ENCODE peak calls at places on chromosomes 13 and 19, in ten cellular contexts. G, R, L, C, Z, B, V, X, A and Q are unnamed samples.

GRCh38 chr19:17686592-17687042 is 1.5 kb downstream of the UNC13A start:
- DNase-seq in C (no peak), V (no peak), L (peak), R (no peak), G (peak), B (no peak), Z (no peak), X (no peak), A (no peak), Q (no peak)

GRCh38 chr19:13429563-13429962 is 76.7 kb downstream of the CACNA1A start:
- DNase-seq in X (no peak), G (no peak), A (no peak), R (no peak), B (peak), C (no peak), V (no peak), Z (peak), L (no peak), Q (no peak)

GRCh38 chr19:58518261-58519086 is 1.1 kb downstream of the ZBTB45 start:
- DNase-seq in Z (no peak), C (no peak), B (no peak), L (no peak), G (no peak), V (no peak), X (no peak), A (peak), R (no peak), Q (peak)

GRCh38 chr19:37932985-37933953 is 26.3 kb downstream of the SIPA1L3 start:
- DNase-seq in X (peak), R (peak), Z (peak), V (no peak), C (no peak), A (peak), L (no peak), G (no peak), B (peak), Q (no peak)

GRCh38 chr13:98775844-98776598 is 23.5 kb upstream of the SLC15A1 start:
- DNase-seq in L (no peak), B (no peak), X (peak), Z (peak), G (no peak), A (peak), C (no peak), R (no peak), V (no peak), Q (no peak)

GRCh38 chr13:72567566-72567965 is 159.9 kb downstream of the MZT1 start:
- DNase-seq in B (no peak), L (no peak), R (no peak), A (no peak), G (no peak), X (no peak), Z (no peak), V (no peak), C (no peak), Q (no peak)

GRCh38 chr19:10290876-10291553 is 1.3 kb downstream of the ICAM5 start:
- DNase-seq in L (peak), V (no peak), A (peak), C (no peak), B (no peak), X (peak), R (peak), G (peak), Z (peak), Q (peak)

GRCh38 chr13:99002191-99002710 is 24.4 kb upstream of the DOCK9 start:
- DNase-seq in B (no peak), Z (no peak), R (no peak), G (no peak), V (no peak), L (no peak), A (no peak), C (no peak), X (no peak), Q (no peak)

GRCh38 chr13:50209646-50210045 is 194.4 kb downstream of the KCNRG start:
- DNase-seq in X (no peak), Z (no peak), A (no peak), L (no peak), V (no peak), G (no peak), B (no peak), R (no peak), C (no peak), Q (no peak)

GRCh38 chr13:32259116-32259515 is 56.0 kb downstream of the ZAR1L start:
- DNase-seq in Z (no peak), A (no peak), L (no peak), X (no peak), R (no peak), G (no peak), C (no peak), B (no peak), V (no peak), Q (no peak)

GRCh38 chr19:42553292-42554045 is 25.2 kb upstream of the CEACAM1 start:
- DNase-seq in V (no peak), G (no peak), L (no peak), A (no peak), X (peak), C (no peak), B (no peak), Z (peak), R (no peak), Q (no peak)

GRCh38 chr19:53868892-53869804 is 1.5 kb downstream of the MYADM start:
- DNase-seq in A (peak), L (peak), V (peak), Z (peak), X (peak), R (peak), C (peak), G (peak), B (peak), Q (peak)

GRCh38 chr13:73368608-73369007 is 309.8 kb downstream of the KLF5 start:
- DNase-seq in A (no peak), C (no peak), G (no peak), R (no peak), V (peak), B (no peak), X (no peak), L (no peak), Z (no peak), Q (no peak)

GRCh38 chr13:26011996-26012688 is 39.7 kb downstream of the SHISA2 start:
- DNase-seq in B (no peak), G (peak), L (peak), A (no peak), C (no peak), X (no peak), R (peak), Z (no peak), V (no peak), Q (no peak)

GRCh38 chr13:31234729-31235128 is 35.0 kb downstream of the B3GLCT start:
- DNase-seq in A (no peak), X (no peak), C (no peak), R (no peak), G (no peak), V (no peak), L (no peak), Z (no peak), B (no peak), Q (peak)

GRCh38 chr13:94301487-94301886 is 178.0 kb downstream of the DCT start:
- DNase-seq in R (no peak), G (no peak), Z (no peak), A (no peak), L (no peak), C (no peak), B (no peak), X (no peak), V (no peak), Q (no peak)

GRCh38 chr19:55549500-55550320 is 4.4 kb upstream of the SBK3 start:
- DNase-seq in A (peak), B (peak), R (peak), C (no peak), L (no peak), X (peak), G (no peak), V (no peak), Z (peak), Q (no peak)

GRCh38 chr13:20814224-20814910 is 40.6 kb upstream of the EEF1AKMT1 start:
- DNase-seq in R (peak), Z (peak), C (peak), V (peak), B (peak), L (peak), A (peak), X (peak), G (peak), Q (no peak)

GRCh38 chr13:36919206-36919832 is 719 bp downstream of the SMAD9 start:
- DNase-seq in L (peak), V (peak), R (peak), C (peak), X (peak), A (peak), G (peak), B (no peak), Z (peak), Q (no peak)

GRCh38 chr13:113297370-113297871 is 382 bp downstream of the LAMP1 start:
- DNase-seq in C (no peak), V (no peak), A (peak), B (peak), R (peak), Z (no peak), G (peak), L (peak), X (no peak), Q (peak)

GRCh38 chr19:17931532-17932191 is 1.2 kb upstream of the CCDC124 start:
- DNase-seq in Z (no peak), B (peak), X (no peak), G (no peak), V (no peak), L (no peak), C (no peak), R (peak), A (no peak), Q (no peak)

GRCh38 chr19:39246951-39247669 is 1.5 kb downstream of the IFNL4 start:
- DNase-seq in X (no peak), L (peak), V (no peak), G (no peak), B (peak), C (no peak), Z (no peak), R (peak), A (peak), Q (peak)

GRCh38 chr13:94160875-94161274 is 318.6 kb downstream of the DCT start:
- DNase-seq in V (no peak), A (no peak), B (no peak), X (no peak), R (no peak), C (no peak), Z (no peak), L (no peak), G (no peak), Q (no peak)

GRCh38 chr19:34639491-34640085 is 37.4 kb downstream of the SCGB2B2 start:
- DNase-seq in G (peak), Z (peak), V (peak), A (peak), X (peak), R (peak), C (peak), B (peak), L (peak), Q (peak)

GRCh38 chr19:58021541-58022282 is 12.1 kb upstream of the ZSCAN1 start:
- DNase-seq in V (peak), A (peak), R (peak), G (peak), L (peak), Z (peak), C (peak), B (peak), X (no peak), Q (peak)

GRCh38 chr19:46932346-46932745 is 71.5 kb downstream of the ARHGAP35 start:
- DNase-seq in R (peak), Z (peak), V (no peak), G (no peak), C (no peak), X (no peak), B (peak), A (no peak), L (no peak), Q (no peak)

GRCh38 chr13:113273856-113274590 is 23.0 kb upstream of the LAMP1 start:
- DNase-seq in B (no peak), R (no peak), A (no peak), Z (peak), C (no peak), L (no peak), X (no peak), G (peak), V (no peak), Q (peak)

GRCh38 chr19:18231775-18232174 is 5.5 kb upstream of the PDE4C start:
- DNase-seq in R (no peak), X (no peak), C (no peak), G (no peak), A (no peak), Z (no peak), L (no peak), B (no peak), V (no peak), Q (no peak)

GRCh38 chr13:20006206-20006605 is 47.7 kb downstream of the ZMYM2 start:
- DNase-seq in A (no peak), Z (peak), G (no peak), B (peak), R (no peak), V (no peak), C (no peak), L (no peak), X (no peak), Q (no peak)

GRCh38 chr19:42140125-42140754 is 8.0 kb upstream of the POU2F2 start:
- DNase-seq in C (peak), A (peak), G (peak), R (peak), X (peak), Z (peak), L (peak), V (no peak), B (peak), Q (peak)

DNA sequence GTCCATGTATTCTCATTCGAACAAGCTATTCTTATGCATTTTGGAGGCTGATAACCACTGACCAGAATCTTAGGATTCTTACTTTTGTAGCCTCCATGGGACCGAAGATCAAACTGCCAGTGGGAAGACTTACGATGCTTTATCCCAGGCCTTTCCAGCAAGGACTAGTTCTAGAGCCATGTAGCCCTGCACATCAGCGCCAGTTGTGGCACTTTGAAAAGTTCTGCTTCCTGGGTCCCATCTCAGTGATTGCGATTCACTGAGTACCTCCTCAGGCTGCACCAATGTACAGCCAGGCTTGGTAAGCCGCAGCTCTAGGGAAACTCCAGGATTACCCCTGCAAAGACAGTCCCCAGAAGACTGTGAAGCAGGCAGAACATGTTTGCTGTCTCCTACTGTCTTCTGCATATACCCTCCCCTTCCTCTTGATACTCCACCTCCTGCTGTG is 18.9 kb upstream of the ENOX1 start:
- DNase-seq in V (no peak), G (no peak), C (no peak), R (no peak), L (no peak), X (no peak), A (no peak), B (no peak), Z (peak), Q (no peak)
- TF ChIP-seq POLR2A in V (no peak), G (no peak), C (no peak), R (no peak), L (no peak), X (no peak), A (no peak), B (no peak), Z (peak), Q (no peak)

GRCh38 chr19:1837625-1838105 is 10.6 kb downstream of the REXO1 start:
- DNase-seq in R (no peak), B (peak), G (peak), C (no peak), L (no peak), V (no peak), Z (no peak), X (peak), A (peak), Q (peak)
- TF ChIP-seq POLR2A in R (no peak), B (no peak), G (peak), C (no peak), L (no peak), V (no peak), Z (no peak), X (no peak), A (no peak), Q (no peak)

GRCh38 chr19:4065430-4066175 is 1.1 kb downstream of the ZBTB7A start:
- DNase-seq in L (peak), X (peak), R (peak), Z (peak), V (peak), G (peak), B (peak), C (peak), A (peak), Q (peak)
- TF ChIP-seq POLR2A in L (no peak), X (no peak), R (no peak), Z (peak), V (no peak), G (peak), B (peak), C (no peak), A (no peak), Q (no peak)

GRCh38 chr19:310781-311496 is 19.7 kb upstream of the PLPP2 start:
- DNase-seq in X (peak), C (no peak), L (no peak), V (no peak), A (no peak), B (no peak), G (no peak), R (no peak), Z (no peak), Q (no peak)
- TF ChIP-seq POLR2A in X (no peak), C (no peak), L (no peak), V (no peak), A (no peak), B (no peak), G (no peak), R (no peak), Z (no peak), Q (no peak)

GRCh38 chr19:1210227-1210538 is 4.6 kb downstream of the STK11 start:
- DNase-seq in V (no peak), B (no peak), X (no peak), G (peak), R (no peak), A (no peak), L (peak), C (no peak), Z (no peak), Q (no peak)

GRCh38 chr19:1199531-1199930 is 6.0 kb upstream of the STK11 start:
- DNase-seq in L (no peak), G (no peak), X (no peak), Z (no peak), R (no peak), B (no peak), A (no peak), V (no peak), C (no peak), Q (no peak)

GRCh38 chr19:1206733-1207301 is 1.2 kb downstream of the STK11 start:
- DNase-seq in G (peak), R (no peak), V (no peak), B (no peak), X (no peak), A (peak), Z (no peak), L (peak), C (no peak), Q (peak)

GRCh38 chr19:1206063-1206732 is 620 bp downstream of the STK11 start:
- DNase-seq in L (no peak), Z (no peak), A (no peak), C (no peak), B (no peak), X (no peak), G (peak), V (no peak), R (no peak), Q (peak)

DNA sequence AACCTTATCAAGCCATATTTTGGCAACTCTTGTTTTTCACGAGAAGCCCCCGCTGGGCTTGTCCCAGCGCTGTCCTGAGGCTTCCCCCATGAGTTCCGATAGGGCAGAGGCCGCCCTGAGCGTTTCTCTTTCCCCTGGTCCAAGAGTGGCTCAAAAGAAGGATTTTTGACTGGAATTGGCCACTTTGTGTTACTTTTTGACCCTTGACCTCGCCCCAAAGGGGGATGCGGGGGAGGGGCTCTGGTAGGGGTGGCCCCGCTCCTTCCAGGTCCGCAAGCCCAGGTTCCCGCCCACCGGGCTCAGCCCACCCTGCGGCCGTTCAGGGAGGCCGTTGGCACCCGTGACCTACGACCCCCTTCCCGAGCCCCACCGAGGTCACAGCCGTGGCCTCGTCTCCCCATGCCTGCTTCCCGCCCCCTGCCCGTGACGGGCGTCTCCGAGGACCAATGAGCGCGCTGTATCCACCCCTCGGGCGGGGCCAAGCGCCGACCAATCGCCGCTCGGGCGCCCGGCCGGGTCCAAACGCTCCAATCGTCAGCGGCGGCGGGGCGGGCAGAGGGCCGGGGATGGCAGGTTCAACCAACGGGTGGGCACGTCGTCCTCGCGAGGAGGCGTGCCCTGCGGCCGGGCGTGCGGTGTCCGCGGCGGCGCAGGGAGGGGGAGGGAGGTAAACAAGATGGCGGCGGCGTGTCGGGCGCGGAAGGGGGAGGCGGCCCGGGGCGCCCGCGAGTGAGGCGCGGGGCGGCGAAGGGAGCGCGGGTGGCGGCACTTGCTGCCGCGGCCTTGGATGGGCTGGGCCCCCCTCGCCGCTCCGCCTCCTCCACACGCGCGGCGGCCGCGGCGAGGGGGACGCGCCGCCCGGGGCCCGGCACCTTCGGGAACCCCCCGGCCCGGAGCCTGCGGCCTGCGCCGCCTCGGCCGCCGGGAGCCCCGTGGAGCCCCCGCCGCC is at the start of gene STK11:
- DNase-seq in C (peak), Z (peak), X (peak), B (peak), R (peak), V (peak), L (peak), A (peak), G (peak), Q (peak)
- TF ChIP-seq POLR2A in C (peak), Z (peak), X (no peak), B (peak), R (peak), V (peak), L (peak), A (peak), G (peak), Q (peak)